ENCODE peak calls at places on chromosomes 1 and 21, in five cellular contexts. One of them, this sample, is unnamed. For H3K4me1 and H3K9me3, the result is how much of the 10 kb centered on the place peaks cover.

GRCh38 chr1:41695118-41695517 is 210.6 kb upstream of the EDN2 start:
- DNase-seq in sigmoid colon: no peak
- DNase-seq in breast epithelium: no peak
- DNase-seq in upper lobe of left lung: no peak
- DNase-seq in transverse colon: peak
- DNase-seq in this sample: no peak

GRCh38 chr1:165162671-165163241 is 193.8 kb downstream of the LMX1A start:
- DNase-seq in sigmoid colon: no peak
- DNase-seq in breast epithelium: peak
- DNase-seq in upper lobe of left lung: peak
- DNase-seq in transverse colon: no peak
- DNase-seq in this sample: no peak

GRCh38 chr1:243452092-243452491 is 196.3 kb downstream of the SDCCAG8 start:
- DNase-seq in sigmoid colon: no peak
- DNase-seq in breast epithelium: no peak
- DNase-seq in upper lobe of left lung: no peak
- DNase-seq in transverse colon: no peak
- DNase-seq in this sample: no peak

GRCh38 chr1:192763756-192764155 is 45.1 kb upstream of the RGS2 start:
- DNase-seq in sigmoid colon: no peak
- DNase-seq in breast epithelium: no peak
- DNase-seq in upper lobe of left lung: no peak
- DNase-seq in transverse colon: no peak
- DNase-seq in this sample: no peak

GRCh38 chr1:23019851-23020625 is 770 bp downstream of the KDM1A start:
- DNase-seq in sigmoid colon: peak
- DNase-seq in breast epithelium: no peak
- DNase-seq in upper lobe of left lung: no peak
- DNase-seq in transverse colon: peak
- DNase-seq in this sample: no peak

GRCh38 chr1:114554577-114554976 is 26.8 kb downstream of the BCAS2 start:
- DNase-seq in sigmoid colon: no peak
- DNase-seq in breast epithelium: no peak
- DNase-seq in upper lobe of left lung: no peak
- DNase-seq in transverse colon: no peak
- DNase-seq in this sample: no peak

GRCh38 chr1:185520188-185520935 is 203.3 kb upstream of the IVNS1ABP start:
- DNase-seq in sigmoid colon: no peak
- DNase-seq in breast epithelium: no peak
- DNase-seq in upper lobe of left lung: no peak
- DNase-seq in transverse colon: no peak
- DNase-seq in this sample: no peak

GRCh38 chr1:21149430-21149861 is 27.3 kb downstream of the EIF4G3 start:
- DNase-seq in sigmoid colon: no peak
- DNase-seq in breast epithelium: peak
- DNase-seq in upper lobe of left lung: no peak
- DNase-seq in transverse colon: peak
- DNase-seq in this sample: no peak

GRCh38 chr1:118928739-118929554 is 59.2 kb downstream of the TBX15 start:
- DNase-seq in sigmoid colon: no peak
- DNase-seq in breast epithelium: no peak
- DNase-seq in upper lobe of left lung: no peak
- DNase-seq in transverse colon: no peak
- DNase-seq in this sample: no peak

GRCh38 chr1:155131285-155131684 is 3.6 kb downstream of the EFNA1 start:
- DNase-seq in sigmoid colon: peak
- DNase-seq in breast epithelium: no peak
- DNase-seq in upper lobe of left lung: no peak
- DNase-seq in transverse colon: no peak
- DNase-seq in this sample: no peak

GRCh38 chr1:204190212-204191211 is 5.8 kb downstream of the KISS1 start:
- DNase-seq in sigmoid colon: no peak
- DNase-seq in breast epithelium: no peak
- DNase-seq in upper lobe of left lung: peak
- DNase-seq in transverse colon: peak
- DNase-seq in this sample: no peak

GRCh38 chr1:229184066-229184465 is 86.8 kb upstream of the RAB4A start:
- DNase-seq in sigmoid colon: no peak
- DNase-seq in breast epithelium: peak
- DNase-seq in upper lobe of left lung: no peak
- DNase-seq in transverse colon: no peak
- DNase-seq in this sample: no peak

DNA sequence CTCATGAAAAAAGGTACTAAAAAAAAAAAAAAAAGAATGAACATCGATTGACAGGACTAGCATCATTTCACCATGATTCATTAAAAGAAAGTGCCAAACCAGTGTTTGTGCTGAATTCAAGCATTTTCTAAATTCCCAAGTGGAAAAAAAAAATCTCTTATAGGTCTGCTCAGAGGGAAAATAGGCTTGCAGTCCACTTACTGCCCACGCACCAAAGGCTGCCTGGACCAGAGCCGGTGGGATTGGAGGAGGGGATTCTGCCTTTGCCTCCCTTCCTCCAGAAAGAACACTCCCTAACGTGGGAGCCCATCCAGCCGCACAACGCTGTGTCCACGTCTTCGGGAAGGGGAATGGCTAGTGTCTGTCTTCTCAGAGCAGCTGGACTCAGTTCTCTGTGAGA is 5.5 kb upstream of the TRAPPC10 start:
- DNase-seq in sigmoid colon: no peak
- DNase-seq in breast epithelium: no peak
- DNase-seq in upper lobe of left lung: no peak
- DNase-seq in transverse colon: no peak
- DNase-seq in this sample: no peak
- TF ChIP-seq POLR2AphosphoS5 in sigmoid colon: no peak
- TF ChIP-seq POLR2AphosphoS5 in breast epithelium: no peak
- TF ChIP-seq POLR2AphosphoS5 in upper lobe of left lung: no peak
- TF ChIP-seq POLR2AphosphoS5 in transverse colon: no peak
- TF ChIP-seq POLR2AphosphoS5 in this sample: no peak

DNA sequence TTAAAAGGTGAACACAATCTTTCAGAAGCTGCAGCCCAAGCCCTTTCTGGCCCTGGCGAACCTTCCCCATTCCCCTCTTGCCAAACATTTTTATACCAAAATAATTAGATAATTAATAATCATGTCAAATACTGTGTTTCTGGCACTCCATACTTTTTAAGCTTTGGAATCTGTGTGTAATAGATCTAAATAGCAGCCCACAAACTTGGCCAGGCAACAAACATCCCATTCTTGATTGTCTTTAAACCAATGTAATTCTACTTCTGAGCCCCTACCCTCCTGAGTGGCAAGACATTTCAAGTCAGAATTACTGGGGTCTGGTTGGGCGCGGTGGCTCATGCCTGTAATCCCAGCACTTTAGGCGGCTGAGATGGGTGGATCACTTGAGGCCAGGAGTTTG is 137.7 kb downstream of the NAV1 start:
- DNase-seq in sigmoid colon: no peak
- DNase-seq in breast epithelium: no peak
- DNase-seq in upper lobe of left lung: no peak
- DNase-seq in transverse colon: no peak
- DNase-seq in this sample: no peak
- H3K4me1 ChIP-seq in sigmoid colon: under half
- H3K4me1 ChIP-seq in breast epithelium: under half
- H3K4me1 ChIP-seq in upper lobe of left lung: under half
- H3K4me1 ChIP-seq in transverse colon: under half
- H3K4me1 ChIP-seq in this sample: under half

GRCh38 chr1:80767711-80768110 is 1033.0 kb upstream of the ADGRL2 start:
- DNase-seq in sigmoid colon: no peak
- DNase-seq in breast epithelium: no peak
- DNase-seq in upper lobe of left lung: no peak
- DNase-seq in transverse colon: no peak
- DNase-seq in this sample: no peak
- H3K9me3 ChIP-seq in sigmoid colon: under half
- H3K9me3 ChIP-seq in breast epithelium: under half
- H3K9me3 ChIP-seq in upper lobe of left lung: under half
- H3K9me3 ChIP-seq in transverse colon: under half
- H3K9me3 ChIP-seq in this sample: under half

DNA sequence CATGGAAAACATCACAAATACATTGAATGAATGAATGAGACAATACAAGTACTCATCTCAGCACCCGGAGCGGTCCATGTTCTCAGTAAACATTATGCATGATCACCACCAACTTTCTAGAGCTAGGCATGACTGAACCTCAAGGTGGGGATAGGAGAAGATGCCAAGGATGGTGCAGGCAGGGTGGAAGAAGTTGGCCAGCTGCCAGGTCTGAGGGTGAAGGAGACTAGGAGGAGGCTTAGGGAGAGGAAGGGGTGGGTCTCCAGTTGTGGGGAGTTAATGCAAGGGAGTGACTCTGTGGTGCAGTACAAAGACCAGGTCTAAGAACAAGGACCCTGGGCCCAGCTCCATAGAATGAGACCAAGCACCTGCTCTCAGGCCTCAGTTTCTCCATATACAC is 91.7 kb downstream of the MATN1 start:
- DNase-seq in sigmoid colon: no peak
- DNase-seq in breast epithelium: no peak
- DNase-seq in upper lobe of left lung: no peak
- DNase-seq in transverse colon: no peak
- DNase-seq in this sample: no peak
- TF ChIP-seq POLR2AphosphoS5 in sigmoid colon: no peak
- TF ChIP-seq POLR2AphosphoS5 in breast epithelium: no peak
- TF ChIP-seq POLR2AphosphoS5 in upper lobe of left lung: no peak
- TF ChIP-seq POLR2AphosphoS5 in transverse colon: no peak
- TF ChIP-seq POLR2AphosphoS5 in this sample: no peak

GRCh38 chr1:156768610-156769295 is 1.4 kb downstream of the PRCC start:
- DNase-seq in sigmoid colon: no peak
- DNase-seq in breast epithelium: no peak
- DNase-seq in upper lobe of left lung: no peak
- DNase-seq in transverse colon: no peak
- DNase-seq in this sample: no peak
- H3K4me1 ChIP-seq in sigmoid colon: half or more
- H3K4me1 ChIP-seq in breast epithelium: under half
- H3K4me1 ChIP-seq in upper lobe of left lung: under half
- H3K4me1 ChIP-seq in transverse colon: under half
- H3K4me1 ChIP-seq in this sample: half or more

GRCh38 chr1:95701450-95702173 is 467.6 kb downstream of the RWDD3 start:
- DNase-seq in sigmoid colon: no peak
- DNase-seq in breast epithelium: no peak
- DNase-seq in upper lobe of left lung: peak
- DNase-seq in transverse colon: no peak
- DNase-seq in this sample: no peak
- H3K9me3 ChIP-seq in sigmoid colon: under half
- H3K9me3 ChIP-seq in breast epithelium: under half
- H3K9me3 ChIP-seq in upper lobe of left lung: under half
- H3K9me3 ChIP-seq in transverse colon: under half
- H3K9me3 ChIP-seq in this sample: under half

DNA sequence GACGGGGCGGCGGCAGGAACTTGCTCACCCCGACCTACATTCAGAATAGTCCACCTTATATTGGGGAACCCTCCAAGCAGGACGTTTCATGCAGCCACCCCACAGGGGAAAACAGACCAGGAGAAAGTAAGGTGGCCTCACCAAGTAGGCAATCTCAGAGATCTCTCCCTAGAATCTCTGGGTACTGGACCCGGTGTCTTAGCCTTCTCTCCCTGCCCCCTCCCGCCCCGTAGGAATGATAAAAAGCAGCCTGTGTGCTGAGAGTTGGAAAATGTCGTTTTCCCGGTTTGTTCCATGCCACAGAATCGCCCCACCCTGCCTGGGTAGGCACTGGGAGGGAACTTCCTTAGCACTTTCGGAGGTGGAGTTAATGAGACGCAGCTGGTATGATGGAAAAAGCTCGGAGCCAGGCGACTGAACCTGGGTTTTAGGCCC is 789 bp upstream of the PTPN14 start:
- DNase-seq in sigmoid colon: peak
- DNase-seq in breast epithelium: peak
- DNase-seq in upper lobe of left lung: no peak
- DNase-seq in transverse colon: peak
- DNase-seq in this sample: peak
- TF ChIP-seq POLR2AphosphoS5 in sigmoid colon: peak
- TF ChIP-seq POLR2AphosphoS5 in breast epithelium: no peak
- TF ChIP-seq POLR2AphosphoS5 in upper lobe of left lung: peak
- TF ChIP-seq POLR2AphosphoS5 in transverse colon: peak
- TF ChIP-seq POLR2AphosphoS5 in this sample: no peak